ENCODE peak calls at places on chromosomes 3 and 15, in four cellular contexts. Y is CD8-positive, alpha-beta memory T cell; N is cardiac muscle cell; R is ovary. F is an unnamed sample.

GRCh38 chr3:124582196-124582595 is 148.1 kb upstream of the UMPS start:
- DNase-seq in N (no peak), R (no peak), Y (no peak), F (no peak)

GRCh38 chr3:7086417-7086816 is 225.5 kb downstream of the GRM7 start:
- DNase-seq in Y (no peak), R (no peak), N (no peak), F (no peak)

GRCh38 chr15:44029003-44029402 is 166.1 kb downstream of the FRMD5 start:
- DNase-seq in R (no peak), N (peak; percentile 11), Y (no peak), F (no peak)

GRCh38 chr3:149333518-149333859 is at the start of gene TM4SF18:
- DNase-seq in Y (no peak), R (no peak), N (no peak), F (peak; percentile 14)

GRCh38 chr15:73899197-73900128 is 26.1 kb downstream of the TBC1D21 start:
- DNase-seq in Y (no peak), N (peak; percentile 27), R (no peak), F (no peak)

GRCh38 chr3:36416660-36417059 is 36.4 kb downstream of the STAC start:
- DNase-seq in Y (no peak), R (no peak), N (no peak), F (no peak)

GRCh38 chr15:41794081-41794480 is 19.8 kb downstream of the MAPKBP1 start:
- DNase-seq in N (no peak), R (no peak), Y (no peak), F (no peak)

GRCh38 chr3:196990654-196991053 is 22.0 kb upstream of the PIGZ start:
- DNase-seq in N (no peak), R (no peak), Y (peak; percentile 36), F (peak; percentile 5)

GRCh38 chr3:66386925-66387650 is 113.7 kb downstream of the LRIG1 start:
- DNase-seq in R (no peak), Y (no peak), N (no peak), F (no peak)

GRCh38 chr15:100602822-100603393 is 519 bp downstream of the ASB7 start:
- DNase-seq in R (no peak), Y (peak; percentile 53), N (peak; percentile 14), F (peak; percentile 2)

GRCh38 chr3:155252021-155252420 is 41.5 kb downstream of the STRIT1 start:
- DNase-seq in N (no peak), Y (no peak), R (no peak), F (no peak)

GRCh38 chr3:127115691-127116351 is 77.1 kb upstream of the PRR23E start:
- DNase-seq in N (no peak), Y (no peak), R (no peak), F (no peak)

GRCh38 chr3:8554725-8555621 is 53.4 kb downstream of the LMCD1 start:
- DNase-seq in Y (no peak), N (peak; percentile 96), R (peak; percentile 56), F (no peak)

GRCh38 chr15:52318729-52319500 is 23.3 kb upstream of the MYO5C start:
- DNase-seq in R (no peak), Y (no peak), N (peak; percentile 14), F (no peak)

GRCh38 chr3:116356056-116356455 is 89.2 kb downstream of the LSAMP start:
- DNase-seq in Y (no peak), N (no peak), R (no peak), F (no peak)

GRCh38 chr3:163043074-163043473 is 1546.5 kb downstream of the OTOL1 start:
- DNase-seq in N (peak; percentile 32), R (no peak), Y (no peak), F (no peak)

GRCh38 chr15:31377030-31377429 is 50.4 kb downstream of the KLF13 start:
- DNase-seq in N (no peak), Y (no peak), R (no peak), F (no peak)

GRCh38 chr3:37249717-37250116 is 75.3 kb upstream of the LRRFIP2 start:
- DNase-seq in N (no peak), R (no peak), Y (no peak), F (no peak)

GRCh38 chr3:15637131-15637951 is 35.8 kb downstream of the BTD start:
- DNase-seq in R (no peak), Y (no peak), N (no peak), F (no peak)

GRCh38 chr15:97849183-97849582 is 111.3 kb upstream of the ARRDC4 start:
- DNase-seq in R (no peak), Y (no peak), N (no peak), F (no peak)

GRCh38 chr3:94114667-94115066 is 51.8 kb downstream of the NSUN3 start:
- DNase-seq in R (no peak), N (no peak), Y (no peak), F (no peak)

GRCh38 chr15:65192016-65192415 is 6.9 kb upstream of the CLPX start:
- DNase-seq in R (no peak), Y (no peak), N (peak; percentile 25), F (peak; percentile 52)

GRCh38 chr3:13009132-13009945 is 63.9 kb downstream of the IQSEC1 start:
- DNase-seq in N (peak; percentile 50), Y (peak; percentile 79), R (no peak), F (no peak)

GRCh38 chr3:38474928-38475605 is 21.1 kb upstream of the EXOG start:
- DNase-seq in R (no peak), N (no peak), Y (no peak), F (no peak)

GRCh38 chr15:98592136-98592535 is 56.2 kb upstream of the IGF1R start:
- DNase-seq in Y (no peak), R (no peak), N (no peak), F (no peak)

GRCh38 chr3:150268426-150269321 is 139.4 kb upstream of the TSC22D2 start:
- DNase-seq in R (no peak), Y (no peak), N (no peak), F (no peak)

GRCh38 chr3:73508330-73508954 is 116.3 kb downstream of the PDZRN3 start:
- DNase-seq in Y (no peak), R (no peak), N (peak; percentile 80), F (peak; percentile 76)

GRCh38 chr3:4826237-4827100 is 152.8 kb upstream of the BHLHE40 start:
- DNase-seq in Y (no peak), N (no peak), R (no peak), F (no peak)

GRCh38 chr3:13713396-13713795 is 164.5 kb downstream of the FBLN2 start:
- DNase-seq in R (no peak), N (no peak), Y (no peak), F (peak; percentile 6)

DNA sequence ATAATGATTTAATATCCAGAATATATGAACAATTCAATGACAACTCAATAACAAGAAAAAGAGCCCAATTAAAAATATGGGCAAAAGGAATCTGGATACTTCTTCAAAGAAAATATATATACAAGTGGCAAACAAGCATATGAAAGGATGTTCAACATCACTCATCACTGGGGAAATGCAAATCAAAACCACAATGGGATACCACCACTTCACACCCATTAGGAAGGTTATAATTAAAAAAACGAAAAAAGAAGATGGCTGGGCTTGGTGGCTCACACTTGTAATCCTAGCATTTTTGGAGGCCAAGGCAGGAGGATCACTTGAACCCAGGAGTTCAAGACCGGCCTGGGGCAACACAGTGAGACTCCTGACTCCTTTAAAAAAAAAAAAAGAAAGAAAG is 4.1 kb downstream of the CCDC12 start:
- DNase-seq in R (no peak), Y (no peak), N (no peak), F (no peak)
- H3K4me1 ChIP-seq in R (peaks cover 24% of the 10 kb centered on the region), Y (peaks cover 79% of the 10 kb centered on the region), N (peaks cover 19% of the 10 kb centered on the region), F (peaks cover 5% of the 10 kb centered on the region)

DNA sequence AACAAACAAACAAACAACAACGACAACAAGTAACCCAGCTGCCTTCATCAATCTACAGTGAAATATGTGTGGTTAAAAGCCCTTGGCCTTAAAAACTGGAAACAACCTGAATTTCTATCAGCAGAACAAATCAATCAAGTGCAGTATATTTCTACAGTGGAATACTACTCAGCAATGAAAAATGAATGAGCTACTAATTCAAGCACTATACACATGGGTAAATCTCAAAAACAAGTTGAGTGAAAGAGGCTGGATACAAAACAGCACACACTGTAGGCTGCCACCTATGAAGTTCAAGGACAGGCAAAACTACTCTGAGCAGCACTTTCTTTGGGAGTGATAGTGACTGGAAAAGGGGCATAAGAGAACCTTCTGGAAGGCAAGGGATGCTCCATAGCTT is 395.5 kb upstream of the PROK2 start:
- DNase-seq in R (no peak), N (no peak), Y (no peak), F (no peak)
- H3K27me3 ChIP-seq in R (no peaks in the 10 kb centered on the region), N (peaks cover 3% of the 10 kb centered on the region), Y (no peaks in the 10 kb centered on the region), F (peaks cover 10% of the 10 kb centered on the region)

GRCh38 chr3:47408839-47409229 is 28.0 kb downstream of the PTPN23 start:
- DNase-seq in R (no peak), N (no peak), Y (no peak), F (no peak)
- H3K4me3 ChIP-seq in R (no peak overlapping the region), N (no peak overlapping the region), Y (no peak overlapping the region), F (no peak overlapping the region)

DNA sequence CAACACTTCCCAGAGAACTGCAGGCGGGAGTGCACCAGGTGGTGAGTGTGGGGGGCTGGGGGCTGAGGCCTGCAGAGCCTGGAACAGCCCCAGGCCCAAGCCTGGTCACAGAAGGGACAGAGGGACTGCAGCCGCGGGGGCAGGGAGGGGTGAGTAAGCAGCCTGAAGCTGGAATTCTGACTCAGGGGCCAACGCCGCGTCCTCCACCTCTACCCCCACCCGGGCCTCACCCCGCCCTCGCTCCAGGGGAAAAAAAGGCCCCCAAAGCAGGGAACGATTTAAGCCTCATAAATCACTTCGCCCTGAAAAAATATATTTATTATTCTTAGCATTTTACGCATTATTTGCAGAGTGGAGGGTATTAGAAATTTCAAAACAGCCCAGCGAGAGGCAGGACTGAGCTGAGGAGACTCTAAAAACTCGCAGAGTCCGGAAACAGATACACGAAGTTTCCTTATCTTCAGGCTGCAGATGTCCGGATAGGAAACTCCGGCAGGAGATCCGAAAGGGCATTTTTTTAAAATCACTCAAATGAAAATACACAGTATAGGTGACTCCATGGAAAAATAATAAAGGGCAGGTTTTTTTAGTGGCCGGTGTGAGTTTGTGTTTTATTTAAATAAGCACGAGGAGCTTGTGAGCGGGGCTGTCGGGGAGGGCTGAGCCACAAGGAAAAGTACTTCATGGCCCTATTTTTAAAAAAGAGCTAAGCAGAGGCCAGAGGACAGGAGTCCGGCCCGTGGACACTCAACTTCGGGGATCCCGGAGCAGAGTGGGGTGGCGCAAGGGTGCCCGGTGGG is 9.9 kb downstream of the GATA2 start:
- DNase-seq in R (no peak), N (peak; percentile 70), Y (no peak), F (no peak)
- H3K4me1 ChIP-seq in R (peaks cover 8% of the 10 kb centered on the region), N (peaks cover 23% of the 10 kb centered on the region), Y (peaks cover 10% of the 10 kb centered on the region), F (peaks cover 33% of the 10 kb centered on the region)

GRCh38 chr3:69249001-69249400 is 126.6 kb upstream of the LMOD3 start:
- DNase-seq in Y (no peak), N (no peak), R (no peak), F (no peak)

GRCh38 chr3:69251078-69251805 is 128.8 kb upstream of the LMOD3 start:
- DNase-seq in N (no peak), R (no peak), Y (no peak), F (peak; percentile 79)

GRCh38 chr3:69246612-69247011 is 124.2 kb upstream of the LMOD3 start:
- DNase-seq in Y (no peak), N (no peak), R (no peak), F (no peak)

GRCh38 chr3:69250014-69250413 is 127.6 kb upstream of the LMOD3 start:
- DNase-seq in Y (peak; percentile 57), R (no peak), N (peak; percentile 6), F (peak; percentile 34)

DNA sequence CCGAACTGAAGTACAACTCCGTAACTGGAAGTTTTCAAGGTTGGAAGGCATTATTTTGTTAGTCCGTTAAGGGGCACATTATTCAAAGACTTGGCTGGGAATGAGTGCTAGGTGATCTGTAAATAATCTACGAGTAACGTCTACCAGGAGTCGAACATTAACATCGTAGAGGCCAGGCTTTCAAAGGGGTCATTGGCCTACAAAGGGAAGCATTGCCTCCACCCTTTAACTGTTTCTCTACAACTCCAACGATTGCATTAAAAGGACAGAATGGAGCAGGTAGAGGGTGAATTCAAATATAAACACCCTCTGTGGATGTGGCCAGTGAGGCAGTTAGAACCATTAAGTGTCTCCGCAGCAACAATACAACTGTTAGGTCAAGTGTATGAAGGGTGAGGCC is 126.0 kb upstream of the LMOD3 start:
- DNase-seq in R (no peak), N (no peak), Y (no peak), F (peak; percentile 50)
- H3K27me3 ChIP-seq in R (no peaks in the 10 kb centered on the region), N (no peaks in the 10 kb centered on the region), Y (no peaks in the 10 kb centered on the region), F (peaks cover 2% of the 10 kb centered on the region)

F was measured in HAP-1.